ENCODE peak calls at places on chromosomes 16 and 17, in seven cellular contexts. W, D, I, U, L, M and A are unnamed samples.

GRCh38 chr17:57084802-57085447 is at the start of gene AKAP1:
- DNase-seq in U (peak), L (peak), I (peak), D (peak), M (peak), W (peak), A (peak)

GRCh38 chr17:27323538-27324212 is 29.8 kb downstream of the WSB1 start:
- DNase-seq in D (no peak), I (no peak), M (peak), U (no peak), L (peak), W (peak), A (peak)

GRCh38 chr16:11052080-11052808 is 107.9 kb downstream of the CLEC16A start:
- DNase-seq in L (no peak), W (no peak), D (no peak), M (no peak), I (no peak), U (no peak), A (no peak)

GRCh38 chr16:4734730-4735575 is 616 bp downstream of the DNAAF8 start:
- DNase-seq in D (peak), L (peak), W (peak), M (peak), I (peak), U (peak), A (peak)

GRCh38 chr17:58755269-58755576 is 431 bp upstream of the PPM1E start:
- DNase-seq in W (peak), M (no peak), U (no peak), L (no peak), D (no peak), I (no peak), A (no peak)

GRCh38 chr16:10625595-10626357 is 45.4 kb upstream of the EMP2 start:
- DNase-seq in L (peak), W (no peak), U (no peak), M (peak), D (no peak), I (no peak), A (no peak)

GRCh38 chr16:83420206-83420760 is 387.5 kb upstream of the HSBP1 start:
- DNase-seq in L (peak), M (peak), W (no peak), D (no peak), I (no peak), U (no peak), A (no peak)

GRCh38 chr17:68197091-68197996 is 50.5 kb upstream of the AMZ2 start:
- DNase-seq in L (no peak), D (peak), I (no peak), U (no peak), M (peak), W (no peak), A (no peak)

GRCh38 chr16:74521691-74522090 is 85.2 kb downstream of the GLG1 start:
- DNase-seq in M (no peak), U (no peak), D (no peak), W (no peak), I (peak), L (peak), A (peak)

GRCh38 chr17:43966276-43966675 is 12.5 kb upstream of the PYY start:
- DNase-seq in M (peak), L (no peak), U (no peak), D (no peak), W (no peak), I (no peak), A (no peak)

GRCh38 chr16:28317040-28317880 is 24.9 kb downstream of the SBK1 start:
- DNase-seq in W (peak), M (peak), U (no peak), I (peak), L (peak), D (no peak), A (no peak)

GRCh38 chr16:2223375-2224182 is at the start of gene E4F1:
- DNase-seq in L (peak), W (peak), M (peak), I (peak), D (peak), U (peak), A (peak)

GRCh38 chr16:74984194-74984669 is 691 bp downstream of the WDR59 start:
- DNase-seq in M (peak), W (no peak), I (no peak), D (no peak), U (no peak), L (peak), A (no peak)

GRCh38 chr17:28737770-28738679 is 5.8 kb upstream of the TRAF4 start:
- DNase-seq in M (no peak), I (no peak), U (no peak), D (no peak), L (no peak), W (no peak), A (no peak)

GRCh38 chr17:50691550-50692447 is 15.9 kb downstream of the ANKRD40 start:
- DNase-seq in I (no peak), U (no peak), M (peak), W (no peak), L (no peak), D (no peak), A (no peak)

GRCh38 chr16:66911112-66911511 is 7.6 kb downstream of the CDH16 start:
- DNase-seq in D (no peak), I (no peak), M (no peak), L (no peak), U (no peak), W (peak), A (no peak)

GRCh38 chr16:28538733-28539596 is at the start of gene NUPR1:
- DNase-seq in U (peak), W (peak), L (peak), M (peak), D (no peak), I (peak), A (no peak)

GRCh38 chr16:85615014-85615851 is 2.1 kb downstream of the GSE1 start:
- DNase-seq in D (no peak), I (no peak), W (no peak), U (no peak), M (peak), L (no peak), A (no peak)

GRCh38 chr17:49717371-49717841 is 9.6 kb upstream of the SLC35B1 start:
- DNase-seq in W (no peak), L (no peak), I (no peak), D (no peak), M (no peak), U (no peak), A (no peak)

GRCh38 chr17:29150191-29150590 is 30.0 kb downstream of the MYO18A start:
- DNase-seq in W (no peak), U (no peak), M (peak), L (no peak), D (no peak), I (no peak), A (no peak)

GRCh38 chr17:15914400-15915165 is 30.3 kb upstream of the ADORA2B start:
- DNase-seq in L (peak), W (peak), I (no peak), D (no peak), U (no peak), M (no peak), A (no peak)

GRCh38 chr17:72123964-72124791 is 3.4 kb downstream of the SOX9 start:
- DNase-seq in D (no peak), I (no peak), M (no peak), L (no peak), W (peak), U (no peak), A (no peak)

GRCh38 chr17:42979511-42980273 is at the start of gene PTGES3L:
- DNase-seq in I (peak), L (no peak), D (peak), W (no peak), U (no peak), M (peak), A (no peak)

GRCh38 chr16:14109782-14110727 is 38.9 kb downstream of the MRTFB start:
- DNase-seq in I (no peak), U (no peak), D (no peak), L (no peak), W (no peak), M (no peak), A (no peak)

GRCh38 chr17:41928693-41929251 is 1.6 kb upstream of the ODAD4 start:
- DNase-seq in M (no peak), I (no peak), W (no peak), U (no peak), L (no peak), D (no peak), A (no peak)